ENCODE peak calls at places on chromosomes 1 and 21, in nine cellular contexts. U, S, Y, H, N, T, B, M and J are unnamed samples.

GRCh38 chr1:10510520-10511493 is 36.1 kb downstream of the PEX14 start:
- DNase-seq in U (peak; percentile 79), S (peak; percentile 58), Y (no peak), H (peak; percentile 74), N (no peak), T (peak; percentile 69), B (peak; percentile 97), M (no peak), J (no peak)

GRCh38 chr1:151989131-151989868 is 4.4 kb downstream of the S100A10 start:
- DNase-seq in U (no peak), S (no peak), Y (no peak), H (peak; percentile 84), N (peak; percentile 58), T (no peak), B (peak; percentile 85), M (no peak), J (no peak)

GRCh38 chr1:62735491-62736171 is 47.4 kb upstream of the DOCK7 start:
- DNase-seq in U (no peak), S (no peak), Y (no peak), H (peak; percentile 55), N (no peak), T (no peak), B (no peak), M (no peak), J (no peak)

GRCh38 chr1:109784551-109785252 is 21.0 kb upstream of the EPS8L3 start:
- DNase-seq in U (no peak), S (no peak), Y (no peak), H (no peak), N (no peak), T (no peak), B (no peak), M (no peak), J (no peak)

GRCh38 chr1:159009704-159010361 is at the start of gene IFI16:
- DNase-seq in U (peak; percentile 68), S (peak; percentile 16), Y (peak; percentile 86), H (peak; percentile 98), N (no peak), T (peak; percentile 47), B (peak; percentile 88), M (no peak), J (no peak)

GRCh38 chr1:162696286-162696862 is 64.1 kb downstream of the DDR2 start:
- DNase-seq in U (no peak), S (no peak), Y (peak; percentile 83), H (peak; percentile 95), N (peak; percentile 46), T (no peak), B (no peak), M (peak; percentile 53), J (peak; percentile 55)

GRCh38 chr1:161098161-161099068 is at the start of gene KLHDC9:
- DNase-seq in U (peak; percentile 63), S (peak; percentile 51), Y (peak; percentile 28), H (peak; percentile 69), N (peak; percentile 92), T (peak; percentile 35), B (no peak), M (peak; percentile 85), J (peak; percentile 55)

GRCh38 chr1:150764617-150765090 is 924 bp downstream of the CTSS start:
- DNase-seq in U (no peak), S (no peak), Y (peak; percentile 54), H (peak; percentile 66), N (no peak), T (no peak), B (peak; percentile 38), M (no peak), J (peak; percentile 7)

GRCh38 chr1:94863919-94864318 is 43.8 kb downstream of the SLC44A3 start:
- DNase-seq in U (no peak), S (no peak), Y (peak; percentile 75), H (peak; percentile 92), N (peak; percentile 55), T (no peak), B (no peak), M (no peak), J (peak; percentile 87)

GRCh38 chr1:41917835-41918449 is 780 bp downstream of the HIVEP3 start:
- DNase-seq in U (no peak), S (peak; percentile 45), Y (no peak), H (peak; percentile 52), N (no peak), T (no peak), B (no peak), M (peak; percentile 54), J (no peak)

GRCh38 chr1:161068306-161069200 is 1.1 kb downstream of the ARHGAP30 start:
- DNase-seq in U (peak; percentile 72), S (peak; percentile 73), Y (no peak), H (no peak), N (no peak), T (peak; percentile 72), B (peak; percentile 94), M (no peak), J (no peak)

GRCh38 chr1:36115931-36116330 is 9.1 kb downstream of the COL8A2 start:
- DNase-seq in U (no peak), S (no peak), Y (no peak), H (peak; percentile 42), N (no peak), T (no peak), B (peak; percentile 42), M (no peak), J (no peak)

GRCh38 chr21:40433575-40433974 is 413.4 kb downstream of the DSCAM start:
- DNase-seq in U (no peak), S (no peak), Y (no peak), H (no peak), N (no peak), T (no peak), B (no peak), M (peak; percentile 54), J (no peak)

GRCh38 chr21:46424062-46424591 is 34.6 kb upstream of the DIP2A start:
- DNase-seq in U (no peak), S (no peak), Y (no peak), H (no peak), N (no peak), T (no peak), B (no peak), M (no peak), J (no peak)

GRCh38 chr1:191174298-191174697 is 696.6 kb upstream of the BRINP3 start:
- DNase-seq in U (no peak), S (no peak), Y (no peak), H (peak; percentile 1), N (no peak), T (no peak), B (peak; percentile 18), M (no peak), J (no peak)

GRCh38 chr21:42056996-42057689 is 14.0 kb upstream of the UMODL1 start:
- DNase-seq in U (no peak), S (no peak), Y (peak; percentile 97), H (peak; percentile 70), N (peak; percentile 86), T (no peak), B (no peak), M (peak; percentile 25), J (no peak)

GRCh38 chr1:185401019-185401418 is 84.0 kb upstream of the IVNS1ABP start:
- DNase-seq in U (no peak), S (no peak), Y (peak; percentile 87), H (no peak), N (peak; percentile 42), T (no peak), B (no peak), M (no peak), J (no peak)

GRCh38 chr1:37651803-37652202 is 17.1 kb upstream of the RSPO1 start:
- DNase-seq in U (no peak), S (no peak), Y (no peak), H (no peak), N (no peak), T (no peak), B (no peak), M (no peak), J (no peak)